ENCODE peak calls at places on chromosomes 3 and 15, in eight cellular contexts. O, K, G, N, X, U, R and J are unnamed samples.

GRCh38 chr15:93300796-93301195 is 211.8 kb upstream of the RGMA start:
- DNase-seq in O (no peak), K (no peak), G (no peak), N (no peak), X (no peak), U (no peak), R (no peak), J (no peak)

GRCh38 chr15:69576948-69577351 is 124.3 kb downstream of the RPLP1 start:
- DNase-seq in O (peak), K (no peak), G (no peak), N (no peak), X (no peak), U (no peak), R (no peak), J (no peak)

GRCh38 chr3:114121996-114122709 is 56.7 kb downstream of the DRD3 start:
- DNase-seq in O (no peak), K (no peak), G (no peak), N (no peak), X (peak), U (peak), R (peak), J (no peak)

GRCh38 chr3:13539671-13540070 is 9.3 kb upstream of the FBLN2 start:
- DNase-seq in O (no peak), K (no peak), G (no peak), N (no peak), X (no peak), U (peak), R (no peak), J (no peak)

GRCh38 chr3:72223628-72224027 is 438.7 kb upstream of the PROK2 start:
- DNase-seq in O (no peak), K (no peak), G (no peak), N (no peak), X (no peak), U (no peak), R (no peak), J (no peak)

GRCh38 chr15:41936155-41936554 is 36.2 kb downstream of the EHD4 start:
- DNase-seq in O (no peak), K (no peak), G (no peak), N (peak), X (no peak), U (no peak), R (no peak), J (no peak)

GRCh38 chr3:72794079-72794478 is 54.2 kb downstream of the SHQ1 start:
- DNase-seq in O (no peak), K (no peak), G (no peak), N (no peak), X (no peak), U (no peak), R (no peak), J (no peak)

GRCh38 chr3:137762674-137763593 is 1.2 kb upstream of the SOX14 start:
- DNase-seq in O (no peak), K (no peak), G (no peak), N (no peak), X (no peak), U (no peak), R (no peak), J (no peak)

GRCh38 chr3:10192953-10193691 is 28.4 kb downstream of the IRAK2 start:
- DNase-seq in O (peak), K (no peak), G (peak), N (no peak), X (peak), U (peak), R (no peak), J (no peak)

GRCh38 chr3:70281663-70282062 is 30.8 kb downstream of the MDFIC2 start:
- DNase-seq in O (no peak), K (no peak), G (no peak), N (no peak), X (no peak), U (peak), R (no peak), J (no peak)

GRCh38 chr3:107845355-107846281 is 245.2 kb downstream of the CD47 start:
- DNase-seq in O (no peak), K (no peak), G (no peak), N (no peak), X (no peak), U (peak), R (no peak), J (no peak)

GRCh38 chr3:188830955-188831354 is 340.8 kb upstream of the TPRG1 start:
- DNase-seq in O (no peak), K (no peak), G (no peak), N (no peak), X (peak), U (no peak), R (no peak), J (no peak)

GRCh38 chr15:85485956-85486567 is 105.7 kb downstream of the AKAP13 start:
- DNase-seq in O (no peak), K (no peak), G (no peak), N (no peak), X (peak), U (peak), R (peak), J (no peak)
- H3K27ac ChIP-seq in O (no peak), K (no peak), G (peak), N (no peak), X (no peak), U (no peak), R (no peak), J (no peak)

DNA sequence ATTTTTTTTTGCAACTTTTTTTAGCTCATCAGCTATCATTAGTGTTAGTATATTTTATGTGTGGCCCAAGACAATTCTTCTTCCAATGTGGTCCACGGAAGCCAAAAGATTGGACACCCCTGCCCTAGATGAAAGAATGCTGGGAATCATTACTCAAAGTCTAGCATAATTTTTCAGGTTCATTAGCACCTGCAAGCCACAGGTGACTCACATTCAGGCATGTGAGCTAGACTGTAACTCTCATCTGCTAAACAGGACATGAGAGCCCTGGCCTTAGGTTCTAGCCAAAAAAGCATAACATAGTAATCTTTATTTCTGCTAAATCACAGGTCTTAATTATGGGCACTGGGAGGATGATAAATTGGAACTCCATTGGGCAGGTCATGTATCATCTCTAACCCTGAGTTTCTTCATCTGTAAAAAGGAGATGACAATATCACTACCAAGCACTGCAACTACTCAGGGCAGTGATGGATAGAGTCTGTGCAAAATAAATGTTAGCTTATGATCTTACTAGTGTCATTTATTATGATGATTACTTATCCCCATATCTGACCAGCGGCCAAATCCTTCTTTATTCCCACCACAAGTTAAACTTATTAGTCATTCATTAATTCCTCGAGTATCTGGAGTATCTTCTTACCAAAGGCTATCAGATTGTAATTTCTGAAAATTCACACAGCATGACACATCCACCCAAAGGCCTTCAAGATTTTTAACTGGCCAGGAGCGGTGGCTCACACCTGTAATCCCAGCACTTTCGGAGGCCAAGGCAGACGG is 125.0 kb downstream of the PLD1 start:
- DNase-seq in O (no peak), K (no peak), G (no peak), N (no peak), X (no peak), U (peak), R (no peak), J (no peak)
- H3K4me3 ChIP-seq in O (no peak), K (no peak), G (no peak), N (no peak), X (no peak), U (no peak), R (no peak), J (no peak)

GRCh38 chr3:36907911-36908646 is 36.8 kb downstream of the TRANK1 start:
- DNase-seq in O (peak), K (no peak), G (no peak), N (peak), X (peak), U (peak), R (peak), J (no peak)

GRCh38 chr3:36906504-36907149 is 38.2 kb downstream of the TRANK1 start:
- DNase-seq in O (no peak), K (no peak), G (no peak), N (no peak), X (peak), U (peak), R (no peak), J (no peak)

GRCh38 chr3:36909666-36910065 is 35.2 kb downstream of the TRANK1 start:
- DNase-seq in O (no peak), K (no peak), G (no peak), N (no peak), X (no peak), U (no peak), R (no peak), J (no peak)

GRCh38 chr3:36908647-36909180 is 36.1 kb downstream of the TRANK1 start:
- DNase-seq in O (no peak), K (no peak), G (no peak), N (no peak), X (no peak), U (no peak), R (no peak), J (no peak)

DNA sequence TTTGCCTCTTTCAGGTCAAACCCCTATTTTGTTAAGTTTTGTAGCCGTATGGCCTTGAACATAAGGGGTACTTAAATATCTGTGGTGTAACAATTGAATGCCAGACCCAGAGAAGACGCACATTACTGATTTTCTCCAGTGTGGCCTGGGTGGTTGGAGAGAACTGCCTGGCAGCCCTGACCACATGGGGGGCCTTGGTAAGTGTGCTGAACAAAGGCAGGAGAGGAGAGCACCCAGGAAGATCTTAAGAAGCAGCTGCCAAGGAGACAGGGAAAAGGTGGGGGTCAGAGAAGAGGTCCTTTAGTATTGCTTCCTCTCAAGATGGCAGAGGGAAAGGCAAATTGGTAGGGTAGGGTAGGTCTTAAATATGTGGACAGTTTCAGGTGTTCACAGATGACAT is 35.7 kb downstream of the TRANK1 start:
- DNase-seq in O (no peak), K (no peak), G (no peak), N (no peak), X (no peak), U (no peak), R (no peak), J (no peak)
- H3K27ac ChIP-seq in O (no peak), K (no peak), G (peak), N (no peak), X (no peak), U (no peak), R (peak), J (peak)

GRCh38 chr3:122510878-122511481 is 3.8 kb downstream of the KPNA1 start:
- DNase-seq in O (no peak), K (no peak), G (no peak), N (no peak), X (no peak), U (peak), R (no peak), J (no peak)
- H3K4me3 ChIP-seq in O (no peak), K (peak), G (no peak), N (no peak), X (no peak), U (no peak), R (no peak), J (no peak)

GRCh38 chr3:172151610-172152293 is 112.4 kb downstream of the FNDC3B start:
- DNase-seq in O (no peak), K (no peak), G (no peak), N (no peak), X (no peak), U (no peak), R (no peak), J (no peak)

GRCh38 chr3:172148702-172149565 is 109.6 kb downstream of the FNDC3B start:
- DNase-seq in O (no peak), K (no peak), G (no peak), N (no peak), X (no peak), U (no peak), R (no peak), J (no peak)

GRCh38 chr3:172150896-172151295 is 111.5 kb downstream of the FNDC3B start:
- DNase-seq in O (no peak), K (no peak), G (no peak), N (no peak), X (no peak), U (no peak), R (no peak), J (no peak)

GRCh38 chr3:172148269-172148668 is 108.9 kb downstream of the FNDC3B start:
- DNase-seq in O (no peak), K (no peak), G (no peak), N (no peak), X (no peak), U (peak), R (no peak), J (no peak)

DNA sequence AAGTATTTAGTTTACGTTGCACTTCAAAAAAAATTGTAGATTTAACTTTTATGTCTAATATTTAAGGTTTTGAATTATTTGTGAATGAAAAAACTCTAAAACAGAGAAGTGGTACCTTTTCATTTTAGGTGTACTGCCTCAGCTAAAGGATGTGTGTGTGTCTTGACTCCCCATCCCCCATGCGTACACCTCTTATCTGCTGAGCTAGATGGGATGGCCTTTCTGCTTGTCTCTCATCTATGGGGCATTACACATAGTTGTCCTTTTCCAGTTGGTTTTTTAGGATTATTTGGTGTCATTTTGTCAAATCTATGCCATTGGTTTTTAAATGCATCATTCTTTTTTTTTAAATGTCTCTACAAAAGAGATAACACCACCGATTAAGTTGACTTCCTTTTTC is 110.9 kb downstream of the FNDC3B start:
- DNase-seq in O (no peak), K (no peak), G (no peak), N (no peak), X (no peak), U (no peak), R (no peak), J (no peak)
- H3K27ac ChIP-seq in O (no peak), K (no peak), G (no peak), N (no peak), X (no peak), U (no peak), R (no peak), J (no peak)

DNA sequence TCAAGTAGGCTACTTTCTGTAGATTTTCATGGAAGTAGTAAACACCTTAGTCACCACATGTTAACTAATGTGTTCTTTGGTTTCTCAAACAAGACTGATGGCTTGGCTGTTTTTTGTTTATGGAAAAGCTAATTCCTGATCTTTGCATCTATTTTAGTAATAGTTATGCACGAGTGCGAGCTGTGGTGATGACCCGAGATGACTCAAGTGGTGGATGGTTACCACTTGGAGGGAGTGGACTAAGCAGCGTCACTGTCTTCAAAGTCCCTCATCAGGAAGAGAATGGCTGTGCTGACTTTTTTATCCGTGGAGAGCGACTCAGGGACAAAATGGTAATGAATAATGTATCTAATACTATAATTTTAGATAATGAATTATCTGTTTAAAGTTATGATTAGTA is 46.6 kb downstream of the SPRED1 start:
- DNase-seq in O (no peak), K (no peak), G (no peak), N (no peak), X (peak), U (peak), R (no peak), J (no peak)
- H3K4me3 ChIP-seq in O (no peak), K (no peak), G (no peak), N (no peak), X (no peak), U (no peak), R (no peak), J (no peak)